ENCODE peak calls at places on chromosomes 12 and 14, in seven cellular contexts. H is HCT116, F is GM12865, J is dorsolateral prefrontal cortex, T is IMR-90, O is GM13977, I is cardiac fibroblast. V is an unnamed sample.

GRCh38 chr14:101833045-101833444 is 71.5 kb downstream of the PPP2R5C start:
- DNase-seq in H (no peak), F (no peak), J (no peak), T (no peak), O (no peak), I (no peak), V (no peak)

GRCh38 chr14:20873370-20874177 is 17.6 kb upstream of the RNASE3 start:
- DNase-seq in H (peak; percentile 79), F (peak; percentile 87), J (peak; percentile 84), T (peak; percentile 56), O (peak; percentile 49), I (peak; percentile 86), V (peak; percentile 89)

GRCh38 chr12:69383074-69383473 is 23.5 kb downstream of the YEATS4 start:
- DNase-seq in H (no peak), F (no peak), J (no peak), T (no peak), O (no peak), I (no peak), V (no peak)

GRCh38 chr12:52884526-52885293 is 20.2 kb downstream of the KRT8 start:
- DNase-seq in H (no peak), F (peak; percentile 63), J (peak; percentile 83), T (peak; percentile 36), O (peak; percentile 83), I (peak; percentile 64), V (peak; percentile 83)

GRCh38 chr14:60175255-60175902 is 10.2 kb upstream of the DHRS7 start:
- DNase-seq in H (no peak), F (no peak), J (no peak), T (peak; percentile 27), O (no peak), I (no peak), V (no peak)

GRCh38 chr14:64763801-64764511 is 59.7 kb downstream of the PLEKHG3 start:
- DNase-seq in H (no peak), F (no peak), J (peak; percentile 58), T (peak; percentile 55), O (no peak), I (peak; percentile 47), V (peak; percentile 41)

GRCh38 chr14:55097894-55098560 is 31.0 kb upstream of the LGALS3 start:
- DNase-seq in H (no peak), F (peak; percentile 96), J (no peak), T (no peak), O (peak; percentile 76), I (no peak), V (no peak)

GRCh38 chr12:62739266-62739831 is 195.6 kb downstream of the PPM1H start:
- DNase-seq in H (no peak), F (no peak), J (no peak), T (no peak), O (no peak), I (no peak), V (no peak)

GRCh38 chr12:11630046-11630706 is 19.3 kb upstream of the ETV6 start:
- DNase-seq in H (no peak), F (no peak), J (no peak), T (no peak), O (no peak), I (no peak), V (peak; percentile 51)

GRCh38 chr14:24392327-24393098 is 6.3 kb upstream of the NYNRIN start:
- DNase-seq in H (peak; percentile 62), F (no peak), J (no peak), T (peak; percentile 67), O (no peak), I (peak; percentile 73), V (no peak)

GRCh38 chr14:86035882-86036281 is 505.9 kb downstream of the FLRT2 start:
- DNase-seq in H (no peak), F (peak; percentile 9), J (no peak), T (no peak), O (peak; percentile 4), I (peak; percentile 24), V (peak; percentile 34)

GRCh38 chr14:61174395-61175386 is 106.4 kb downstream of the TMEM30B start:
- DNase-seq in H (no peak), F (no peak), J (no peak), T (peak; percentile 82), O (no peak), I (peak; percentile 56), V (no peak)

GRCh38 chr12:132429122-132429931 is 60.6 kb upstream of the FBRSL1 start:
- DNase-seq in H (no peak), F (no peak), J (no peak), T (no peak), O (no peak), I (peak; percentile 12), V (peak; percentile 43)

GRCh38 chr12:82694970-82695369 is 8.3 kb downstream of the TMTC2 start:
- DNase-seq in H (no peak), F (no peak), J (no peak), T (peak; percentile 17), O (no peak), I (peak; percentile 28), V (no peak)

GRCh38 chr12:82124711-82125110 is 233.5 kb downstream of the CCDC59 start:
- DNase-seq in H (no peak), F (no peak), J (no peak), T (no peak), O (no peak), I (no peak), V (no peak)

GRCh38 chr12:74370608-74371216 is 166.9 kb upstream of the ATXN7L3B start:
- DNase-seq in H (no peak), F (no peak), J (no peak), T (no peak), O (no peak), I (no peak), V (no peak)

GRCh38 chr12:74365178-74365964 is 172.3 kb upstream of the ATXN7L3B start:
- DNase-seq in H (no peak), F (peak; percentile 51), J (no peak), T (peak; percentile 33), O (no peak), I (peak; percentile 48), V (peak; percentile 27)
- TF ChIP-seq CTCF in H (no peak), F (peak; percentile 58), J (peak; percentile 18), T (peak; percentile 41), O (peak; percentile 59), I (peak; percentile 76), V (peak; percentile 42)

GRCh38 chr14:77541905-77542304 is 43.3 kb upstream of the ISM2 start:
- DNase-seq in H (no peak), F (no peak), J (no peak), T (no peak), O (no peak), I (no peak), V (no peak)

GRCh38 chr14:77544571-77544970 is 46.0 kb upstream of the ISM2 start:
- DNase-seq in H (no peak), F (no peak), J (no peak), T (no peak), O (no peak), I (no peak), V (no peak)

GRCh38 chr14:77542349-77543239 is 44.0 kb upstream of the ISM2 start:
- DNase-seq in H (no peak), F (no peak), J (no peak), T (no peak), O (no peak), I (peak; percentile 60), V (peak; percentile 6)

GRCh38 chr14:77543240-77543551 is 44.6 kb upstream of the ISM2 start:
- DNase-seq in H (no peak), F (no peak), J (no peak), T (no peak), O (no peak), I (no peak), V (no peak)

DNA sequence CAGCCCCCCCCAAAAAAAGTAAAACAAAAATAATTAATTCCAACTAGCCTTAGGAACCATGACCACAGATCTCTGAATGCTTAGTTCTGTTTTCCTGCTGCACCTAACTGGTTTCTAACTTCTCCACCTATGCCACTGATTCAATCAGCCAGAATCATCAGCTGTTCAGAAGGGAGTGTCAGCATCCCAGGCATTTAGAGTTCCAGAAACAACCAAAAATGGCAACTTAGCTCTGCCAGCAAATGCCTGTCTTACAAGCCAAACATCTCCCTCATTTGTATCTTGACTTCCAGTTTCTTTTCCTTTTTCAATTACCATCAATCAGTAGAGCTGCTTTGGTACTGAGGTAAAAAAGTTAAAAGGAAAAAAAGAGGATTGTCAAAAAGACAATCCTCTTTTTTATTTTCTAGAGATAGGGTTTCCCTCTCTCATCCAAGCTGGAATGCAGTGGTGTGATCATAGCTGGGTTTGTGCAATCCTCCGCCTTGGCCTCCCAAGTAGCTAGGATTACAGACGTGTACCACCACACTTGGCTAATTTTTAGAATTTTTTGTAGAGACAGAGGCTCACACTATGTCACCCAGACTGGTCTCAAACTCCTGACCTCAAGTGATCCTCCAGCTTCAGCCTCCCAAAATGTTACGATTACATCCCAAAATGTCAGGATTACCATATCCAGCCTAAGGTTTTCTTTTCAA is 45.2 kb upstream of the ISM2 start:
- DNase-seq in H (no peak), F (no peak), J (no peak), T (peak; percentile 24), O (no peak), I (peak; percentile 49), V (no peak)
- TF ChIP-seq CTCF in H (no peak), F (no peak), J (no peak), T (no peak), O (no peak), I (no peak), V (no peak)

GRCh38 chr12:111274820-111275219 is 94.1 kb downstream of the PHETA1 start:
- DNase-seq in H (peak; percentile 15), F (no peak), J (no peak), T (no peak), O (peak; percentile 43), I (no peak), V (peak; percentile 33)
- TF ChIP-seq CTCF in H (peak; percentile 37), F (peak; percentile 29), J (peak; percentile 23), T (peak; percentile 38), O (peak; percentile 19), I (peak; percentile 55), V (peak; percentile 62)

GRCh38 chr12:51822956-51823355 is 25.6 kb downstream of the FIGNL2 start:
- DNase-seq in H (no peak), F (no peak), J (no peak), T (no peak), O (no peak), I (no peak), V (no peak)

GRCh38 chr12:51819851-51820720 is 28.4 kb downstream of the FIGNL2 start:
- DNase-seq in H (no peak), F (peak; percentile 4), J (peak; percentile 67), T (no peak), O (no peak), I (no peak), V (peak; percentile 24)

GRCh38 chr12:51821423-51822260 is 26.9 kb downstream of the FIGNL2 start:
- DNase-seq in H (no peak), F (no peak), J (no peak), T (no peak), O (no peak), I (no peak), V (peak; percentile 66)

GRCh38 chr12:51822261-51822616 is 26.3 kb downstream of the FIGNL2 start:
- DNase-seq in H (no peak), F (no peak), J (no peak), T (no peak), O (no peak), I (no peak), V (no peak)

DNA sequence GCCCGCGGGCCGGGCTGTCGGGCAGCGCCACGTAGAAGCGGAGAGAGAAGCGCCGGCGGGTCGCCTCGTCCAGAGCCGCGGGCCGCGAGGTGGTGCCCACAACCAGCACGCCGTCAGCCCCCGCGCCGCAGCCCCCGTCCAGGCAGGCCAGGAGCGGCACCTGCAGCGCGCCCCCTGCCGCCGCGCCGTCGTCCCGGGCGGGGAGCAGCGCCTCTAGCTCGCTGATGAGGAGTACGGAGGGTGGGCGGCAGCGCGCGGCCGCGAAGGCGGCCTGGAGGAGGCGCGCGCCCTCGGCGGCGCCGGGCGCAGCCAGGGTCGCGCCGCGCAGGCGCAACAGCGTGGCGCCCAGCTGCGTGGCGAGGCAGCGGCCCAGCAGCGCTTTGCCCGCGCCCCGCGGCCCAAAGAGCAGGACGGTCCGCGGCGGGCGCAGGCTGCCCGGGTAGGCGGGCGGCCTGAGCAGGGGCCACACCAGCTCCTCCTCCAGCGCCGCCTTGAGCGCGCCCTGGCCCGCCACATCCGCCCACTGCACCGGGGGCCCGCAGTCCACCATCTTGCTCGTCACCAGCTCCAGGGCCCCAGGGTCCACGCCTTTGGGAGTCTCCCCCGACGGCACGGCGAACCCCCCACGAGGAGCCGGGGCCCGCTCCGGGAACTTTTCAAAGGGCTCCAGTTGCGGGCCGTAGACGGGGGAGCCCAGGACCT is 27.6 kb downstream of the FIGNL2 start:
- DNase-seq in H (no peak), F (peak; percentile 33), J (peak; percentile 78), T (peak; percentile 60), O (peak; percentile 72), I (peak; percentile 45), V (peak; percentile 92)
- TF ChIP-seq CTCF in H (peak; percentile 25), F (peak; percentile 15), J (peak; percentile 77), T (peak; percentile 43), O (peak; percentile 42), I (no peak), V (peak; percentile 57)